ENCODE peak calls at places on chromosomes 13 and 19, in ten cellular contexts. T is HTR-8/SVneo; H is astrocyte of the hippocampus; Z is RWPE1; C is uterus; I is stimulated activated CD8-positive, alpha-beta memory T cell treated with anti-CD3 and anti-CD28 coated beads, Interleukin-7, amount 100 ng/mL, for 1 hour; V is SK-N-DZ; E is fibroblast of mammary gland; M is Calu3; Y is RPMI7951. U is an unnamed sample.

GRCh38 chr19:52155596-52156359 is 15.6 kb downstream of the ZNF836 start:
- DNase-seq in H (no peak), Y (no peak), T (no peak), V (no peak), Z (no peak), E (no peak), I (no peak), C (no peak), M (no peak), U (no peak)

GRCh38 chr13:31968473-31968872 is 63.1 kb upstream of the FRY start:
- DNase-seq in V (no peak), H (no peak), Z (no peak), E (no peak), Y (no peak), C (peak), T (no peak), M (peak), I (no peak), U (no peak)

GRCh38 chr13:51643114-51643881 is 59.0 kb downstream of the WDFY2 start:
- DNase-seq in Y (peak), M (no peak), Z (peak), T (peak), V (no peak), C (no peak), H (peak), E (peak), I (no peak), U (no peak)

GRCh38 chr13:113854238-113855011 is 9.5 kb downstream of the GAS6 start:
- DNase-seq in I (no peak), Z (no peak), V (no peak), T (no peak), H (peak), M (no peak), Y (peak), C (peak), E (peak), U (no peak)

GRCh38 chr19:16588089-16588823 is 16.0 kb upstream of the SLC35E1 start:
- DNase-seq in M (no peak), C (no peak), T (no peak), I (no peak), H (no peak), E (peak), Y (no peak), V (peak), Z (no peak), U (peak)

GRCh38 chr19:16527971-16528521 is 14.2 kb downstream of the CHERP start:
- DNase-seq in H (peak), Y (no peak), E (peak), V (no peak), M (no peak), I (no peak), C (no peak), T (no peak), Z (no peak), U (no peak)

GRCh38 chr19:23526302-23526701 is 131.0 kb upstream of the ZNF91 start:
- DNase-seq in I (no peak), Z (no peak), Y (peak), T (no peak), E (no peak), C (no peak), M (no peak), V (no peak), H (no peak), U (no peak)

GRCh38 chr19:49924004-49924880 is 4.8 kb upstream of the ATF5 start:
- DNase-seq in C (no peak), T (no peak), E (peak), Y (no peak), I (no peak), M (no peak), Z (no peak), V (no peak), H (no peak), U (no peak)

GRCh38 chr19:45376045-45376724 is 5.8 kb upstream of the ERCC2 start:
- DNase-seq in M (peak), C (peak), Y (peak), T (peak), E (peak), V (no peak), H (peak), Z (peak), I (no peak), U (no peak)

GRCh38 chr13:99686157-99686572 is 184.9 kb downstream of the TM9SF2 start:
- DNase-seq in M (no peak), Z (no peak), E (peak), T (no peak), V (no peak), Y (no peak), I (no peak), H (peak), C (no peak), U (no peak)

GRCh38 chr13:49356224-49356623 is 87.6 kb downstream of the CAB39L start:
- DNase-seq in Y (peak), I (no peak), T (peak), C (no peak), E (peak), Z (no peak), M (no peak), H (peak), V (no peak), U (no peak)

GRCh38 chr13:113935081-113935511 is 38.8 kb downstream of the C13orf46 start:
- DNase-seq in M (no peak), H (peak), C (peak), T (no peak), E (no peak), Y (no peak), V (no peak), Z (no peak), I (no peak), U (no peak)

GRCh38 chr13:99312493-99312883 is 5.3 kb upstream of the GPR183 start:
- DNase-seq in Y (peak), H (no peak), T (no peak), I (no peak), M (no peak), C (peak), E (peak), V (no peak), Z (no peak), U (peak)

GRCh38 chr13:46179576-46180368 is 2.2 kb downstream of the LCP1 start:
- DNase-seq in H (no peak), V (no peak), C (no peak), I (peak), E (no peak), M (no peak), T (no peak), Z (no peak), Y (no peak), U (peak)

GRCh38 chr13:109914111-109914510 is 127.7 kb upstream of the IRS2 start:
- DNase-seq in Y (no peak), C (no peak), T (no peak), M (no peak), I (no peak), H (no peak), V (no peak), Z (no peak), E (no peak), U (no peak)

GRCh38 chr13:62209539-62209938 is 793.9 kb upstream of the PCDH20 start:
- DNase-seq in I (no peak), C (no peak), T (no peak), M (no peak), Y (no peak), Z (no peak), H (no peak), E (no peak), V (no peak), U (no peak)

GRCh38 chr19:17867087-17867486 is 4.7 kb upstream of the SLC5A5 start:
- DNase-seq in Z (no peak), H (no peak), I (no peak), E (no peak), T (no peak), Y (no peak), M (no peak), V (no peak), C (no peak), U (no peak)

GRCh38 chr19:11673608-11674041 is 65.1 kb downstream of the ZNF823 start:
- DNase-seq in Z (peak), V (peak), Y (peak), M (no peak), E (peak), I (no peak), C (peak), T (peak), H (peak), U (no peak)

GRCh38 chr19:35540356-35540927 is 5.0 kb upstream of the TMEM147 start:
- DNase-seq in I (no peak), M (no peak), H (no peak), C (no peak), Y (no peak), E (no peak), V (no peak), T (no peak), Z (no peak), U (no peak)

GRCh38 chr13:36190771-36191170 is 23.6 kb downstream of the SOHLH2 start:
- DNase-seq in Y (no peak), V (peak), Z (no peak), I (no peak), T (no peak), H (peak), M (no peak), C (no peak), E (peak), U (no peak)

GRCh38 chr13:41696163-41697003 is 239.0 kb downstream of the RGCC start:
- DNase-seq in V (peak), Z (peak), E (peak), M (no peak), H (peak), C (no peak), I (no peak), Y (peak), T (peak), U (no peak)

GRCh38 chr19:31418055-31418454 is 68.8 kb upstream of the TSHZ3 start:
- DNase-seq in H (no peak), C (no peak), T (no peak), E (no peak), Z (peak), V (no peak), I (no peak), M (no peak), Y (no peak), U (no peak)

GRCh38 chr19:38045554-38046253 is 138.7 kb downstream of the SIPA1L3 start:
- DNase-seq in I (no peak), C (no peak), T (no peak), V (no peak), M (no peak), Z (no peak), Y (no peak), H (no peak), E (no peak), U (no peak)

GRCh38 chr19:10884273-10884672 is 12.9 kb downstream of the CARM1 start:
- DNase-seq in I (no peak), Y (peak), C (peak), E (peak), M (no peak), V (no peak), Z (no peak), T (no peak), H (peak), U (no peak)

GRCh38 chr13:98441056-98441676 is 135.7 kb downstream of the STK24 start:
- DNase-seq in E (no peak), Z (no peak), M (no peak), Y (no peak), V (no peak), C (no peak), I (no peak), H (no peak), T (no peak), U (no peak)